ENCODE peak calls at places on chromosomes 13 and 19, in four cellular contexts. X is AG04449, P is gastrocnemius medialis, Q is NCI-H187 treated with DMSO at 0.1 percent for 48 hours. F is an unnamed sample.
A peak's percentile ranks its signal among the peaks of the same experiment; 100 is the strongest.

GRCh38 chr19:42497492-42498226 is 30.6 kb downstream of the CEACAM1 start:
- DNase-seq in X (no peak), Q (no peak), P (no peak), F (no peak)

GRCh38 chr19:1613808-1614570 is 8.7 kb upstream of the UQCR11 start:
- DNase-seq in Q (no peak), X (no peak), P (no peak), F (no peak)

GRCh38 chr13:40578055-40578454 is 88.4 kb downstream of the FOXO1 start:
- DNase-seq in P (no peak), Q (no peak), X (no peak), F (no peak)

GRCh38 chr19:10552596-10553053 is 8.9 kb downstream of the ATG4D start:
- DNase-seq in Q (no peak), X (no peak), P (no peak), F (no peak)

GRCh38 chr19:45087531-45087930 is 5.4 kb upstream of the PPP1R37 start:
- DNase-seq in Q (no peak), P (no peak), X (no peak), F (no peak)

GRCh38 chr13:111005808-111006494 is 91.1 kb upstream of the ANKRD10 start:
- DNase-seq in P (peak; percentile 44), Q (peak; percentile 41), X (no peak), F (no peak)

GRCh38 chr19:56091066-56091490 is 30.0 kb downstream of the ZNF787 start:
- DNase-seq in X (no peak), P (no peak), Q (no peak), F (no peak)

GRCh38 chr19:46287585-46287984 is 9.3 kb upstream of the HIF3A start:
- DNase-seq in P (no peak), X (no peak), Q (no peak), F (no peak)

GRCh38 chr19:12055784-12056183 is 3.0 kb upstream of the ZNF878 start:
- DNase-seq in X (no peak), Q (no peak), P (no peak), F (no peak)

GRCh38 chr19:6768236-6768785 is 1.1 kb upstream of the SH2D3A start:
- DNase-seq in Q (no peak), X (no peak), P (no peak), F (no peak)

GRCh38 chr19:12611361-12611699 is 610 bp downstream of the ZNF791 start:
- DNase-seq in Q (no peak), P (peak; percentile 60), X (no peak), F (peak; percentile 41)

GRCh38 chr13:72983085-72983768 is 75.6 kb upstream of the KLF5 start:
- DNase-seq in X (peak; percentile 70), P (no peak), Q (no peak), F (peak; percentile 13)

GRCh38 chr19:19443283-19443682 is 37.8 kb downstream of the GATAD2A start:
- DNase-seq in P (no peak), Q (no peak), X (no peak), F (no peak)

GRCh38 chr13:71156550-71156949 is 710.5 kb downstream of the DACH1 start:
- DNase-seq in P (no peak), X (no peak), Q (no peak), F (no peak)

GRCh38 chr13:46295531-46296464 is 84.1 kb downstream of the LRRC63 start:
- DNase-seq in Q (no peak), X (peak; percentile 94), P (no peak), F (peak; percentile 49)

GRCh38 chr13:75440100-75440499 is 41.9 kb downstream of the TBC1D4 start:
- DNase-seq in X (no peak), P (no peak), Q (no peak), F (no peak)

GRCh38 chr19:3544742-3545668 is 6.0 kb downstream of the TEKTIP1 start:
- DNase-seq in P (peak; percentile 39), X (no peak), Q (no peak), F (no peak)

GRCh38 chr19:10412257-10412977 is 7.9 kb upstream of the PDE4A start:
- DNase-seq in P (no peak), X (no peak), Q (no peak), F (no peak)

GRCh38 chr13:71727036-71727435 is 140.0 kb downstream of the DACH1 start:
- DNase-seq in X (no peak), P (no peak), Q (no peak), F (no peak)

GRCh38 chr13:106472621-106473020 is 62.8 kb downstream of the EFNB2 start:
- DNase-seq in P (no peak), Q (no peak), X (no peak), F (no peak)

GRCh38 chr13:43686557-43686956 is 100.2 kb downstream of the ENOX1 start:
- DNase-seq in P (peak; percentile 7), X (peak; percentile 93), Q (no peak), F (peak; percentile 49)

GRCh38 chr13:20161275-20161950 is 561 bp upstream of the GJA3 start:
- DNase-seq in X (no peak), Q (no peak), P (no peak), F (no peak)

F was measured in AG04450.